ENCODE peak calls at places on chromosome 19, in four cellular contexts. A, M, D and N are unnamed samples.

GRCh38 chr19:13538854-13539253 is 32.6 kb upstream of the CACNA1A start:
- DNase-seq in M (no peak), A (no peak), D (no peak), N (no peak)

GRCh38 chr19:33373701-33374405 is at the start of gene CEBPG:
- DNase-seq in A (peak; percentile 83), D (no peak), M (no peak), N (peak; percentile 70)

GRCh38 chr19:55094456-55095259 is 19.0 kb downstream of the EPS8L1 start:
- DNase-seq in D (no peak), M (no peak), A (no peak), N (no peak)

GRCh38 chr19:38409631-38410133 is 6.8 kb downstream of the FAM98C start:
- DNase-seq in M (no peak), A (no peak), D (no peak), N (no peak)

GRCh38 chr19:36482876-36483275 is 6.5 kb downstream of the ZNF566 start:
- DNase-seq in M (peak; percentile 20), D (no peak), A (no peak), N (no peak)

GRCh38 chr19:51341976-51342580 is at the start of gene VSIG10L:
- DNase-seq in M (no peak), A (no peak), D (no peak), N (no peak)

GRCh38 chr19:13165091-13165997 is 15.1 kb downstream of the IER2 start:
- DNase-seq in D (no peak), M (no peak), A (no peak), N (no peak)

GRCh38 chr19:33800012-33800680 is 3.5 kb downstream of the KCTD15 start:
- DNase-seq in A (no peak), M (no peak), D (no peak), N (no peak)

GRCh38 chr19:16559896-16560295 is 12.3 kb downstream of the SLC35E1 start:
- DNase-seq in M (no peak), A (no peak), D (no peak), N (no peak)

GRCh38 chr19:40217027-40217810 is 965 bp downstream of the TTC9B start:
- DNase-seq in A (peak; percentile 62), D (no peak), M (no peak), N (no peak)

GRCh38 chr19:7792286-7792685 is 29.2 kb downstream of the CLEC4M start:
- DNase-seq in M (no peak), D (no peak), A (no peak), N (no peak)

GRCh38 chr19:28264556-28264955 is 948.4 kb downstream of the UQCRFS1 start:
- DNase-seq in M (no peak), A (no peak), D (no peak), N (no peak)

GRCh38 chr19:50378169-50378862 is 2.1 kb downstream of the NR1H2 start:
- DNase-seq in A (peak; percentile 9), D (no peak), M (no peak), N (no peak)

GRCh38 chr19:38266981-38267597 is 2.7 kb downstream of the SPINT2 start:
- DNase-seq in A (peak; percentile 53), D (no peak), M (peak; percentile 39), N (no peak)

GRCh38 chr19:33819875-33820781 is 23.5 kb downstream of the KCTD15 start:
- DNase-seq in D (no peak), A (peak; percentile 85), M (peak; percentile 53), N (no peak)

GRCh38 chr19:38163419-38164290 is 60.4 kb downstream of the DPF1 start:
- DNase-seq in A (no peak), D (no peak), M (no peak), N (no peak)

GRCh38 chr19:17909017-17909732 is 23.6 kb upstream of the CCDC124 start:
- DNase-seq in D (no peak), M (no peak), A (no peak), N (no peak)

GRCh38 chr19:18833849-18834643 is 2.3 kb downstream of the UPF1 start:
- DNase-seq in A (peak; percentile 23), M (peak; percentile 53), D (no peak), N (no peak)

GRCh38 chr19:57099199-57099661 is 20.6 kb upstream of the USP29 start:
- DNase-seq in A (peak; percentile 66), M (peak; percentile 49), D (no peak), N (peak; percentile 63)

GRCh38 chr19:7680606-7681335 is at the start of gene TRAPPC5:
- DNase-seq in M (peak; percentile 52), A (peak; percentile 95), D (no peak), N (peak; percentile 92)

GRCh38 chr19:5692785-5693194 is 2.7 kb downstream of the RPL36 start:
- DNase-seq in M (no peak), D (no peak), A (no peak), N (no peak)

GRCh38 chr19:51127755-51128154 is 3.0 kb downstream of the SIGLEC9 start:
- DNase-seq in M (no peak), D (no peak), A (peak; percentile 32), N (no peak)

GRCh38 chr19:58067240-58067912 is 8.3 kb downstream of the ZNF135 start:
- DNase-seq in D (no peak), M (no peak), A (no peak), N (no peak)

GRCh38 chr19:19425170-19425875 is 19.8 kb downstream of the GATAD2A start:
- DNase-seq in M (no peak), D (no peak), A (no peak), N (no peak)

GRCh38 chr19:41249707-41250423 is 14.3 kb upstream of the HNRNPUL1 start:
- DNase-seq in M (no peak), A (no peak), D (no peak), N (no peak)

GRCh38 chr19:48397263-48397635 is 3.8 kb downstream of the GRIN2D start:
- DNase-seq in A (no peak), D (no peak), M (no peak), N (no peak)

GRCh38 chr19:48398329-48399235 is 5.1 kb downstream of the GRIN2D start:
- DNase-seq in M (peak; percentile 44), A (peak; percentile 94), D (no peak), N (peak; percentile 73)

GRCh38 chr19:48401277-48401676 is 7.8 kb downstream of the GRIN2D start:
- DNase-seq in A (no peak), M (no peak), D (no peak), N (no peak)

GRCh38 chr19:48397636-48398328 is 4.3 kb downstream of the GRIN2D start:
- DNase-seq in M (no peak), A (no peak), D (no peak), N (no peak)

DNA sequence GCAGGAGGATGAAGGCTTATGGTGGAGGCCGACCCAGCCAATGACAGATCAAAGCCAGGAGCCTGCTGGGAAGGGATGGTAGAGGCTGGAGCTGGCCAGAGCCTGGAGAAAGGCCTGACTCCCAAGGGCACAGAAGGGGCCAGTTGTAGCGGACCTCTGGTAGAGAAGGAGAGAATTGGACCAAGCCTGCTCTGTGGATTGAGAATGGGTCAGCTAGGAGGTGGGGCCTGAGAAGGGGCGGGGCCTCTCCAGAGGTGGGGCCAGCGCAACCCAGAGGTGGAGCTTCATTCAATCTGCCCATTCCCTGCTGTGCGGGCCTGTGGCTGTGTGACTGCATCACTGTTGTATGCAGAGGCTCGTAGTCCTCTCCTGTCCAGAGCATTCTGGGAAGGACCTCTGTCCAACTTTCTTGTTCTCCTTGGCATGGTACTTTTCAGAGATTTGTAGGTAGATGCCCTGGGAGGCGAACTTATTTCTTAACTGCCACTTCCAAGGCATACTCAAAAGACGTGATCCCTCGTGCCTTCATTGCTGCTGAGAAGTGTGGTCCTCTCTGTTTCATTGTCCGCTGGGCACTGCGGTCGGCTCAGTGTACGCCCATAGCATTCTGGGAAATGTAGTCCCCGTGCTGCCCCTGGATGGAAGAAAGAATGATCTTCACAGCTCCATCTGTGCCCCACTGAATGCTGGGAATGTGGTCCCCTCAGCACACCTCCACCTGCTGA is 6.7 kb downstream of the GRIN2D start:
- DNase-seq in A (peak; percentile 73), M (peak; percentile 50), D (no peak), N (peak; percentile 81)
- TF ChIP-seq FOXM1 in A (no peak), M (no peak), D (no peak), N (no peak)

GRCh38 chr19:23440207-23440606 is 44.9 kb upstream of the ZNF91 start:
- DNase-seq in A (peak; percentile 36), M (no peak), D (no peak), N (no peak)

GRCh38 chr19:23436944-23437343 is 41.7 kb upstream of the ZNF91 start:
- DNase-seq in A (peak; percentile 25), D (no peak), M (no peak), N (no peak)

GRCh38 chr19:23440791-23441190 is 45.5 kb upstream of the ZNF91 start:
- DNase-seq in D (no peak), A (peak; percentile 26), M (no peak), N (peak; percentile 13)

GRCh38 chr19:23437901-23438300 is 42.6 kb upstream of the ZNF91 start:
- DNase-seq in A (no peak), M (no peak), D (no peak), N (no peak)

GRCh38 chr19:23439623-23440022 is 44.4 kb upstream of the ZNF91 start:
- DNase-seq in A (peak; percentile 26), M (no peak), D (no peak), N (no peak)
- TF ChIP-seq FOXK2 in A (no peak), M (no peak), D (no peak), N (no peak)

GRCh38 chr19:10747271-10747670 is 29.4 kb downstream of the DNM2 start:
- DNase-seq in M (no peak), A (no peak), D (no peak), N (no peak)
- TF ChIP-seq FOXM1 in M (no peak), A (no peak), D (no peak), N (no peak)

DNA sequence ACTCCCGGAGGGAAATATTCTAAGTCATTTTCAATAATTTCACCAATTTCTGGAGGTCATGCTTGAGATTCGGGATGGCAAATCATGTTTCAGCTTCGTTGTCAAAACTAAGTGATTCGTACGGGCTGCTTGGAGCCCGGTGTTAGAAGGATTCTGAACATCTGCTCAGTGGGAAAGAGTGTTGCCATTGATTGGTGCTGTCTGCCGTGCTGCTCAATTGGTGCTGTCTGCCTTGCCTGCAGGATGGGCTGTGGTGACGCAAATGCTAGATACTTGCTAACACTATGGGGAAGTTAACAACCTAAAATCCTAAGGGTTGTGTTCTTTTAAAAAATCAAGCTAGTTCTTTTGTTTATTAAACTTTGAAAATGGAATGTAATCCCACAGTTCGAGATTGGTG is 17.3 kb upstream of the CACNG8 start:
- DNase-seq in A (peak; percentile 25), M (no peak), D (no peak), N (peak; percentile 43)
- TF ChIP-seq FOXK2 in A (no peak), M (no peak), D (no peak), N (no peak)

DNA sequence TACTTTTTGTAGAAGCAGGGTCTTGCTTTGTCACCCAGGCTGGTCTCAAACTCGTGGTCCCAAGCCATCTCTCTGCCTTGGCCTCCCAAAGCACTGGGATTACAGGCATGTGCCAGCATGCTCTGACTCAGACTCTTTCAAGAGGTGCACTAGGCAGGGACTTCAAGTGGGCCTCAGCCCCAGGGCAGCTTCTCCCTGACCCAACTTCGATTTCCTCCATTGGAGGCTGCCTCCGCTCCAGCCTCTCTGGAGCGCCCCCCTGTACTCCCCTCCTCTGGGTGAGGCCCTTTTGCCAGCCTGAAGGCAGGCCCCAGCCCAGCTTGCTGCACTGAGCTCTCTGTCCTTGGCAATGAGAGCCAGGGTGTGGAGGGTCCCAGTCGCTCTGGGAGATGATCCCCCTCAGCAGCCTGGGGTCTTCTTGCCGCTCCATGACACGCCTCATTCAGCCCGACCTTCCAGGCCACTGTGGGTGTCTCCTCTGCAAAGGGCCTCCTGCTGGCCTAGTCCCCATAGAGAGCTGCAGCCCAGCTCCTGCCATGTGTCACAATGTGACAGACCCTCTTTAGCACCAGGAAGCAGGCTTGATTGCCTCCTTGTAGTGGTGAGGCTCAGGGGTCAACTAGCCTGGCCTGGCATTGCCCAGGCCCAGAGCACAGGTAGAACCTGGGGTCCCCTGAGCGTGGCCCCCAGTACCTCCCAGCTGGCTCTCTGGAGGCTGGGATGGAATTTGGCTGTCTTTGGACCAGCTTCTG is 16.4 kb downstream of the CARM1 start:
- DNase-seq in D (no peak), M (no peak), A (no peak), N (no peak)
- TF ChIP-seq FOXM1 in D (no peak), M (no peak), A (no peak), N (no peak)